ENCODE peak calls at places on chromosomes 11 and 22, in seven cellular contexts. E, A, C, S, H, X and I are unnamed samples.

GRCh38 chr11:35590412-35590811 is 27.8 kb upstream of the FJX1 start:
- DNase-seq in A (no peak), S (peak; percentile 52), E (no peak), C (no peak), X (no peak), H (no peak), I (no peak)

GRCh38 chr11:123083623-123084029 is 21.7 kb upstream of the HSPA8 start:
- DNase-seq in E (no peak), C (peak; percentile 90), X (no peak), A (peak; percentile 94), H (peak; percentile 94), S (peak; percentile 99), I (peak; percentile 83)

GRCh38 chr11:61555051-61555969 is 25.6 kb downstream of the SYT7 start:
- DNase-seq in C (no peak), X (peak; percentile 77), A (no peak), H (no peak), E (no peak), S (no peak), I (peak; percentile 40)

GRCh38 chr11:12281571-12282478 is 95.5 kb upstream of the PARVA start:
- DNase-seq in X (no peak), E (peak; percentile 92), A (peak; percentile 82), S (peak; percentile 77), C (peak; percentile 81), H (peak; percentile 68), I (peak; percentile 96)

GRCh38 chr22:36343070-36343719 is 44.6 kb downstream of the MYH9 start:
- DNase-seq in A (no peak), E (no peak), S (no peak), C (no peak), X (no peak), H (no peak), I (no peak)

GRCh38 chr11:126391970-126392637 is 36.6 kb downstream of the ST3GAL4 start:
- DNase-seq in A (no peak), E (no peak), S (no peak), C (peak; percentile 54), X (no peak), H (peak; percentile 62), I (no peak)

GRCh38 chr22:39306456-39307361 is 12.7 kb downstream of the RPL3 start:
- DNase-seq in C (no peak), A (no peak), X (no peak), S (peak; percentile 24), E (no peak), H (no peak), I (no peak)

GRCh38 chr22:32684822-32685187 is 116.7 kb upstream of the TIMP3 start:
- DNase-seq in C (no peak), X (no peak), A (peak; percentile 75), H (no peak), S (peak; percentile 37), E (no peak), I (no peak)

GRCh38 chr11:65927904-65928397 is 8.7 kb downstream of the DRAP1 start:
- DNase-seq in H (no peak), A (peak; percentile 47), E (no peak), X (no peak), C (peak; percentile 34), S (no peak), I (no peak)

GRCh38 chr11:64035581-64035980 is at the start of gene FLRT1:
- DNase-seq in X (peak; percentile 72), H (no peak), A (no peak), C (no peak), S (no peak), E (no peak), I (no peak)

GRCh38 chr22:30205281-30206115 is 41.1 kb downstream of the LIF start:
- DNase-seq in A (peak; percentile 97), H (peak; percentile 79), C (peak; percentile 53), S (peak; percentile 93), X (no peak), E (no peak), I (peak; percentile 30)

GRCh38 chr11:66886671-66887221 is 29.9 kb downstream of the LRFN4 start:
- DNase-seq in A (no peak), C (peak; percentile 40), X (no peak), H (no peak), S (no peak), E (no peak), I (no peak)

GRCh38 chr11:96314326-96315050 is 28.5 kb downstream of the MAML2 start:
- DNase-seq in S (peak; percentile 51), H (no peak), A (peak; percentile 47), C (no peak), X (no peak), E (no peak), I (no peak)

GRCh38 chr11:132595711-132596111 is 936.6 kb downstream of the OPCML start:
- DNase-seq in X (no peak), E (no peak), S (no peak), C (no peak), A (peak; percentile 3), H (no peak), I (no peak)

GRCh38 chr22:36867695-36868094 is 6.9 kb downstream of the NCF4 start:
- DNase-seq in X (no peak), S (no peak), E (no peak), H (no peak), C (no peak), A (no peak), I (no peak)

DNA sequence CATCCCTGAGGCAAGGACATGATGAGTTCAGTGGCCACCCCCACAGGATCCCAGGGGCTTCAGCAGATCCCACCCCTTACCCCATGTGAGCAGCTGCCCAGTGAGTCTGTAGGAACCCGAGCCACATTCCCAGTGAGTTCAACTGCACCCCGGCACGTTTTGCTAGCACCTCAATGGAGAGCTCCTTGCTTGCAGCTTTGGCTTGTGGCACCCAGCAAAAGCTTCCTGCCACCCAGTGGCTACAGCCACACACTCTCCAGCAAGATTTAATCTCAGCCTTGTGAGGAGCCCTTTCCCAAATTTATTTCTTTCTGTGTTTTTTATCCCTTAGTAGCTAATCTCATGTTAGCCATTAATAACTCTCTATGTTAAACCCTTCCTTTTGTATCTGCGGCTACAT is 4.0 kb downstream of the SAA1 start:
- DNase-seq in H (no peak), A (no peak), X (no peak), C (no peak), S (no peak), E (no peak), I (no peak)
- TF ChIP-seq CTCF in H (no peak), A (no peak), X (no peak), C (no peak), S (peak; percentile 30), E (no peak), I (no peak)

GRCh38 chr11:43988040-43988793 is 45.8 kb downstream of the C11orf96 start:
- DNase-seq in C (no peak), S (no peak), A (peak; percentile 21), H (no peak), X (no peak), E (no peak), I (no peak)
- TF ChIP-seq CTCF in C (peak; percentile 41), S (peak; percentile 37), A (peak; percentile 42), H (no peak), X (no peak), E (no peak), I (peak; percentile 7)

DNA sequence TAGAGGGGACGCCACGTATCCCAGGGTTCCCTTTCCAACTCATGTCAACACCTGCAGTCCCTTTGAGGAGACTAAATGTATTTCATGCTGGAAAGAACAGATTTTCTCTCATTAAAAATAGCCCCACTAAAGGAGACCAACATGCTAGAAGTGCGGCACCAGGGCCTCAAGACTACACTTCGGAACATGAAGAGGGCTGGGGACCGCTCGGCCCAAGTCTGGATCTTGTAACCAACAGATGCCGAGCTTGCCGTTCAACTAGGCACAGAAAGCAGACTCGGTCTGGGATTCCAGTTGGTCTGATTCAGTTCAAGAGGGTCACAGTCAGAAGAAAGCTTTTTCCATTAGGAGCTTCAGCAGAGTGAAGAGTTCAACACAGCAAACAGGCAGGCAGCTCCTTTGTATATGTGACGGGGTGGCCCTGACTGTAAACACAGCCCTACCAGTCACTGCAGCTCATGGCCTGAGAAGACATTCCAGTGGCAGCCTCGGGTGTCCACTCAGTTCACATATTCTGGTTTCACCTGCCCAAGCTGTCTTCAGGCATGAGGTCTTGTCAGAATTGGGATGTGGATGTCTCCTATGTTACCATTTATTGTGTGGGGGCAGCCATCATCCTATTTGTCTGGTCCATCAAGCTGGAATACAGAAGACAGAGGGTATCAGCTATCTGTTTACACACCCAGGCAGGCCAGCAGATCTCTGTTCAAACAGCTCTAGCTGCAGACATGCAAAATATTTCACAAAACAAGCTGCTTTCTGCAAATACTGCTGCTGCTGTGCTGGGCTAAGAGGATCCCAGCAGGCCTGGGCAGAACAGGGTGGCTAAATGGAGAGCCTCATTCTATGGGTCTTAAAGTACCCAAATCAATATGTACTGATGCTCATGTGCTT is 8.8 kb downstream of the RIC8A start:
- DNase-seq in S (no peak), C (no peak), H (no peak), A (no peak), X (no peak), E (no peak), I (no peak)
- TF ChIP-seq CTCF in S (no peak), C (no peak), H (no peak), A (no peak), X (no peak), E (no peak), I (no peak)

DNA sequence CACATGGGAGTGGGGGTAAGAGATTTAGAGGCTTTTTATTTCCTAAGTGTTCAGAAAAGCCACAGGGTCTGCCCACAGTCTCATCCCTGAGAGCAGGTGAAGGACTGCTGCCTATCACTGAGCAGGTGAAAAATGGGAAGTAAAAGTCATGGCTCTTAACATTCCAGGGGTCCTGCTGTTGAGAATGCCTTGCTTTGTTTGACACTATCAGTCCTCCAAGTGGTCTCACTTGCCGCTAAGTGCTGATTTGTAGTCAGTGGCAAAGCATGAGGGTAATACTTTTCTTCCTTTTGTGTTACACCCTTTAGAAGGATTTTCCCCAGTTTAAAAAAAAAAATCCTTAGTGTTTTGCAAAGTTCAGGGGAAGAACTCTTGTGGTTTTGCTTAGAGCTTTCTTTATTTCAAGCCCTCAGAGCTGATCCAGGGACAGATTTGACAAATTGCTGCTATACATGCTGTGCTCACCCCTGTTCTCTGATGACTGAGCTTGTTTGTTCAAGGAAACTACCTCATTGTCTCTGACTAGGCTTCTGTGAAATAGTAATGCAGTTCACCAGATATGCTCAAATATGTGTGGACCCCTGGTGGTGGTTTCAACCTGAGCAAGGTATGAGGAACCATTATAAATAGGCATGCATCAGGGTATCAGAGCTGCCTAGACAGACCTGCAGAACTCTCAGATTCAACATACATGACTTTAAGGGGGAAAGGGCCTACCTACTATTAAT is 141.0 kb downstream of the ARHGAP42 start:
- DNase-seq in X (no peak), H (no peak), S (no peak), E (no peak), C (no peak), A (peak; percentile 20), I (no peak)
- TF ChIP-seq CTCF in X (no peak), H (no peak), S (peak; percentile 39), E (no peak), C (no peak), A (no peak), I (no peak)